ENCODE peak calls at places on chromosomes 2 and 18, in five cellular contexts. Y is lower lobe of right lung, X is PC-9, H is astrocyte, K is hepatocyte. N is an unnamed sample.

GRCh38 chr2:73250872-73251846 is 17.1 kb downstream of the CCT7 start:
- DNase-seq in K (no peak), H (no peak), X (peak; percentile 19), Y (no peak), N (no peak)

GRCh38 chr2:130740671-130741070 is 11.8 kb downstream of the GPR148 start:
- DNase-seq in H (no peak), Y (no peak), X (no peak), K (no peak), N (no peak)

GRCh38 chr2:47876912-47877311 is 29.4 kb downstream of the FBXO11 start:
- DNase-seq in K (no peak), Y (no peak), H (no peak), X (no peak), N (no peak)

GRCh38 chr2:85231952-85232351 is 95.8 kb downstream of the TGOLN2 start:
- DNase-seq in K (no peak), X (no peak), H (no peak), Y (no peak), N (no peak)

GRCh38 chr2:11370377-11371098 is 26.1 kb upstream of the ROCK2 start:
- DNase-seq in X (peak; percentile 91), Y (peak; percentile 67), H (no peak), K (peak; percentile 93), N (peak; percentile 97)

GRCh38 chr2:192978317-192978874 is 783.7 kb upstream of the TMEFF2 start:
- DNase-seq in Y (no peak), H (no peak), K (no peak), X (no peak), N (no peak)

GRCh38 chr2:147456729-147457128 is 388.1 kb upstream of the ACVR2A start:
- DNase-seq in X (no peak), Y (no peak), K (peak; percentile 42), H (no peak), N (no peak)

GRCh38 chr2:128775401-128776285 is 457.0 kb upstream of the HS6ST1 start:
- DNase-seq in Y (no peak), X (no peak), H (no peak), K (no peak), N (peak; percentile 18)

GRCh38 chr2:205585451-205586045 is 96.8 kb upstream of the NRP2 start:
- DNase-seq in K (no peak), H (no peak), X (no peak), Y (no peak), N (no peak)

GRCh38 chr2:152781210-152781609 is 62.8 kb downstream of the ARL6IP6 start:
- DNase-seq in K (no peak), H (no peak), X (no peak), Y (no peak), N (no peak)

GRCh38 chr2:232502513-232502900 is 14.9 kb upstream of the ECEL1 start:
- DNase-seq in H (no peak), Y (no peak), X (no peak), K (no peak), N (no peak)

GRCh38 chr18:74255022-74255658 is 36.6 kb downstream of the CYB5A start:
- DNase-seq in H (peak; percentile 56), Y (no peak), K (no peak), X (no peak), N (peak; percentile 59)

GRCh38 chr2:46776687-46777327 is 138.8 kb downstream of the MCFD2 start:
- DNase-seq in K (peak; percentile 78), Y (peak; percentile 60), X (peak; percentile 51), H (peak; percentile 57), N (peak; percentile 65)

GRCh38 chr18:60981651-60982050 is 351.6 kb upstream of the CDH20 start:
- DNase-seq in Y (no peak), H (peak; percentile 36), K (no peak), X (no peak), N (no peak)

GRCh38 chr2:172087191-172087779 is 2.0 kb downstream of the DLX1 start:
- DNase-seq in H (no peak), K (no peak), X (no peak), Y (no peak), N (no peak)
- H3K36me3 ChIP-seq in H (no peaks in the 10 kb centered on the region), K (no peaks in the 10 kb centered on the region), X (no peaks in the 10 kb centered on the region), Y (no peaks in the 10 kb centered on the region), N (no peaks in the 10 kb centered on the region)

GRCh38 chr2:102141915-102142828 is at the start of gene IL1R1:
- DNase-seq in H (peak; percentile 66), X (peak; percentile 56), K (peak; percentile 94), Y (peak; percentile 89), N (peak; percentile 84)
- H3K9me3 ChIP-seq in H (peaks cover 28% of the 10 kb centered on the region), X (peaks cover 34% of the 10 kb centered on the region), K (peaks cover 4% of the 10 kb centered on the region), Y (peaks cover 18% of the 10 kb centered on the region), N (no peaks in the 10 kb centered on the region)

DNA sequence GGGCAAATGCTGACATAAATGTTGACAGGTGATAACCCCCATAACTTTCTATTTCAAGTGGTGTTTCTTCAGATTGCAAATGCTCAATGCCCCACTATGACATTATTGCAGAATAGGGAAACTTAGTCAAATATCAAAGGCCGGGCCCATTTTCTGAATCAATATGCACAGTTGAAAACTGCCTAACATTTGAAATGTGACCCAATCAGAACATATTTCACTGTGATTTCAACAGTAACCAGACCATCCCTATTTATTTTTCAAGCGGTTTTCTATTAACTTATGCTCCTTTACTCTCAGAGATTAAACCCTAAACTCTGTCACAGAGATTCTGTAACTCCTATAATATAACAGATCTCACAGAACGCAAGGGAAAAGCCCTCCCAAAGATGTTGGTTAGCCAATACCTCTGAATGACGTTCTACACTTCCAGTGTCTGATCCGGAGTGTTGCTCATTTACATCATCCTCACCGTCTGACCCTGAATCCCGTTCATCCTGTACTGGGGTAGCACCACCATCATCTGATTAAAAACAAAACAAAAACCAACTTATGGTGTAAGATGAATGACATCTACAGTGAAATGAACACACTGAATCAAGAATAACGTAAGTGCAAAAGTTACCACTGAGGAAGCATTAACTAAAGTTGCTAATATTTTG is 2.9 kb downstream of the IWS1 start:
- DNase-seq in X (peak; percentile 10), H (no peak), Y (no peak), K (no peak), N (no peak)
- H3K36me3 ChIP-seq in X (peaks cover 54% of the 10 kb centered on the region), H (peaks cover 14% of the 10 kb centered on the region), Y (peaks cover 34% of the 10 kb centered on the region), K (no peaks in the 10 kb centered on the region), N (peaks cover 45% of the 10 kb centered on the region)

GRCh38 chr18:71242981-71243380 is 954.1 kb downstream of the SOCS6 start:
- DNase-seq in K (no peak), H (no peak), Y (no peak), X (no peak), N (no peak)
- H3K9me3 ChIP-seq in K (no peaks in the 10 kb centered on the region), H (no peaks in the 10 kb centered on the region), Y (no peaks in the 10 kb centered on the region), X (no peaks in the 10 kb centered on the region), N (no peaks in the 10 kb centered on the region)

N was measured in stomach.